ENCODE peak calls at places on chromosome 19, in four cellular contexts. J is NB4, I is tibial artery, E is lung. Q is an unnamed sample.

GRCh38 chr19:4390862-4391693 is 9.3 kb downstream of the SH3GL1 start:
- DNase-seq in I (peak; percentile 65), J (no peak), E (no peak), Q (no peak)

GRCh38 chr19:2123682-2124387 is 27.1 kb downstream of the IZUMO4 start:
- DNase-seq in E (no peak), J (peak; percentile 27), I (no peak), Q (no peak)

GRCh38 chr19:38952395-38953165 is 21.8 kb downstream of the MRPS12 start:
- DNase-seq in E (peak; percentile 41), J (peak; percentile 64), I (no peak), Q (no peak)

GRCh38 chr19:50909240-50910070 is 1.7 kb downstream of the KLK4 start:
- DNase-seq in E (no peak), I (no peak), J (peak; percentile 33), Q (no peak)

GRCh38 chr19:3203754-3204645 is 18.3 kb downstream of the NCLN start:
- DNase-seq in E (no peak), J (no peak), I (no peak), Q (no peak)

GRCh38 chr19:35887197-35887596 is 13.1 kb downstream of the NFKBID start:
- DNase-seq in E (no peak), J (no peak), I (no peak), Q (no peak)

GRCh38 chr19:5718032-5718578 is 1.8 kb downstream of the LONP1 start:
- DNase-seq in I (no peak), J (peak; percentile 20), E (no peak), Q (no peak)

GRCh38 chr19:869245-870177 is 10.0 kb downstream of the CFD start:
- DNase-seq in E (no peak), J (peak; percentile 55), I (peak; percentile 90), Q (no peak)

GRCh38 chr19:34228347-34228746 is 26.0 kb upstream of the GARRE1 start:
- DNase-seq in J (no peak), I (no peak), E (no peak), Q (no peak)

GRCh38 chr19:1815605-1816529 is 3.8 kb upstream of the ATP8B3 start:
- DNase-seq in I (no peak), E (no peak), J (no peak), Q (no peak)

GRCh38 chr19:43526884-43527859 is at the start of gene ETHE1:
- DNase-seq in E (peak; percentile 81), I (peak; percentile 92), J (peak; percentile 84), Q (peak; percentile 91)

GRCh38 chr19:5235458-5236219 is 105.0 kb downstream of the PTPRS start:
- DNase-seq in J (no peak), I (no peak), E (no peak), Q (no peak)

GRCh38 chr19:53536223-53536543 is 1.8 kb upstream of the ZNF331 start:
- DNase-seq in E (no peak), I (no peak), J (no peak), Q (no peak)

GRCh38 chr19:53847555-53847954 is 20.1 kb upstream of the MYADM start:
- DNase-seq in J (no peak), E (no peak), I (no peak), Q (no peak)

GRCh38 chr19:4294389-4294788 is 7.8 kb downstream of the TMIGD2 start:
- DNase-seq in J (no peak), E (no peak), I (no peak), Q (no peak)

GRCh38 chr19:35901854-35902661 is at the start of gene HCST:
- DNase-seq in J (peak; percentile 81), I (no peak), E (no peak), Q (no peak)

GRCh38 chr19:33298146-33298911 is 4.0 kb downstream of the CEBPA start:
- DNase-seq in I (no peak), J (peak; percentile 67), E (no peak), Q (peak; percentile 71)

GRCh38 chr19:23436318-23436717 is 41.0 kb upstream of the ZNF91 start:
- DNase-seq in J (peak; percentile 19), I (no peak), E (no peak), Q (no peak)
- TF ChIP-seq CTCF in J (peak; percentile 40), I (no peak), E (no peak), Q (no peak)

GRCh38 chr19:29966594-29967249 is 24.7 kb downstream of the URI1 start:
- DNase-seq in J (peak; percentile 25), E (no peak), I (no peak), Q (no peak)
- TF ChIP-seq CTCF in J (no peak), E (no peak), I (no peak), Q (no peak)

GRCh38 chr19:17796013-17796837 is 1.3 kb downstream of the B3GNT3 start:
- DNase-seq in E (no peak), I (no peak), J (no peak), Q (no peak)

GRCh38 chr19:17796838-17797168 is 1.9 kb downstream of the B3GNT3 start:
- DNase-seq in J (no peak), I (no peak), E (no peak), Q (no peak)

GRCh38 chr19:17794731-17795494 is at the start of gene B3GNT3:
- DNase-seq in I (no peak), J (no peak), E (peak; percentile 38), Q (no peak)

GRCh38 chr19:17795495-17795856 is 538 bp downstream of the B3GNT3 start:
- DNase-seq in J (no peak), I (no peak), E (no peak), Q (no peak)

GRCh38 chr19:17797397-17798201 is 2.7 kb downstream of the B3GNT3 start:
- DNase-seq in E (no peak), J (no peak), I (no peak), Q (no peak)
- TF ChIP-seq CTCF in E (no peak), J (no peak), I (no peak), Q (no peak)

GRCh38 chr19:16836906-16837362 is 7.7 kb downstream of the SIN3B start:
- DNase-seq in E (no peak), J (no peak), I (no peak), Q (no peak)

GRCh38 chr19:16841391-16841926 is 12.3 kb downstream of the SIN3B start:
- DNase-seq in I (no peak), J (no peak), E (no peak), Q (no peak)

GRCh38 chr19:16831531-16831930 is 2.3 kb downstream of the SIN3B start:
- DNase-seq in E (no peak), J (no peak), I (no peak), Q (no peak)

GRCh38 chr19:16834747-16835146 is 5.5 kb downstream of the SIN3B start:
- DNase-seq in E (no peak), I (no peak), J (no peak), Q (no peak)

DNA sequence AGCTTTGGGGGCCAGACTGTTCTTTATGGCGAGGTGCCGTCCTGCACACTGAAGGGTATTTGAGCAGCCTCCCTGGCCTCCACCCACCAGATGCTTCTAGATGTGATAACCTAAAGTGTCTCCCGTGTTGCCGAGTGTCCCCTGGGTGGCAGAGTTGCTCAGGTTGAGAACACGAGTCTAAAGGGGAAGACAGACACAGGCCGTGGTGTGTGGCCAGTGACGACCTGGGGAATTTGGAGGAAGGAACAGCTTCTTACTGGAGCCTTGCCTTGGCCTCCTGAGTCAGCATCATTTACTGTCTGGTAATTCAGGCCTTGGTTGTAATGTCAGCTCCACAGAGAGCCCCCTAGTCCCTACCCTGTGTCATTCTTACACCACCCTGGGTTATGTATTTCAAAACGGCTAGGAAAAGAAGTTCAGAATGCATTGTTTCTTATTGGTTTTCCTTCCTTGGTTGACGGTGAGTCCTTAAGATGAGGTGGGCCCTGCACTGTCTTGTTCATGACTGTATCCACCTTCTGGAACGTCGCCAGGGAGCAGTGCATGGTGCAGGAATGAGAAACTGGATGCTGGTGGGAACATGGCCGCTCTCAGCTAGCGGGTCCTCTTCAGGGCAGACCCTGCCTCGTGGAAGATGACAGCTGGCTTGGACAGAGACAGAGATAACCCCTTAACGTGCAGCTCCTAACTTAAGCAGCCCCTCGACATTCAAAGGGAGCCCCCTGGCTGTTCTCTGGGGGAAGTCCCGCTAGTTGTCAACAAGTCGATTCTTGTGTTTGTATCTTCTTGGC is 7.1 kb downstream of the SIN3B start:
- DNase-seq in E (no peak), I (no peak), J (peak; percentile 72), Q (no peak)
- TF ChIP-seq CTCF in E (no peak), I (no peak), J (peak; percentile 21), Q (no peak)

GRCh38 chr19:48750771-48751504 is 1.5 kb downstream of the FUT1 start:
- DNase-seq in E (no peak), J (peak; percentile 95), I (no peak), Q (no peak)

GRCh38 chr19:48751835-48752510 is 468 bp downstream of the FUT1 start:
- DNase-seq in I (no peak), J (peak; percentile 87), E (no peak), Q (no peak)

GRCh38 chr19:48750351-48750750 is 2.1 kb downstream of the FUT1 start:
- DNase-seq in I (no peak), E (no peak), J (no peak), Q (no peak)

GRCh38 chr19:48754950-48755645 is at the start of gene FGF21:
- DNase-seq in E (no peak), J (no peak), I (no peak), Q (no peak)

GRCh38 chr19:48752511-48753365 is at the start of gene FUT1:
- DNase-seq in J (peak; percentile 93), I (no peak), E (peak; percentile 83), Q (peak; percentile 79)
- TF ChIP-seq CTCF in J (no peak), I (no peak), E (no peak), Q (no peak)

DNA sequence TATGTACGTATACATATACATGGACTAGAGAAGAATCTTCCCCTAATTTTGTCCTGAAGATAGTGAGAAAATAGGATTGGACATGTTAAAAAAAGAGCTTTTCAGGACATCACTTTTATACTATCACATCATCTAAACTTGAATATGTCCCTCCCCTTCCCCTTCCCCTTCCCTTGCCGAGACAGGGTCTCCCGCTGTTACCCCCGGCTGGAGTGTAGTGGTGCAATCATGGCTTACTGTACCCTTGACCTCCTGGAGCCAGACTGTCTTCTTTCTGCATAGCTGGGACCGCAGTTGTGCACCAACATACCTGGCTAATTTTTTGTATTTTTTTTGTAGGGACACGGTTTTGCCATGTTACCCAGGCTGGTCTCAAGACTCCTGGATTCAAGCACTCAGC is 6.6 kb downstream of the HNRNPM start:
- DNase-seq in J (no peak), I (no peak), E (no peak), Q (no peak)
- TF ChIP-seq CTCF in J (no peak), I (no peak), E (no peak), Q (no peak)

DNA sequence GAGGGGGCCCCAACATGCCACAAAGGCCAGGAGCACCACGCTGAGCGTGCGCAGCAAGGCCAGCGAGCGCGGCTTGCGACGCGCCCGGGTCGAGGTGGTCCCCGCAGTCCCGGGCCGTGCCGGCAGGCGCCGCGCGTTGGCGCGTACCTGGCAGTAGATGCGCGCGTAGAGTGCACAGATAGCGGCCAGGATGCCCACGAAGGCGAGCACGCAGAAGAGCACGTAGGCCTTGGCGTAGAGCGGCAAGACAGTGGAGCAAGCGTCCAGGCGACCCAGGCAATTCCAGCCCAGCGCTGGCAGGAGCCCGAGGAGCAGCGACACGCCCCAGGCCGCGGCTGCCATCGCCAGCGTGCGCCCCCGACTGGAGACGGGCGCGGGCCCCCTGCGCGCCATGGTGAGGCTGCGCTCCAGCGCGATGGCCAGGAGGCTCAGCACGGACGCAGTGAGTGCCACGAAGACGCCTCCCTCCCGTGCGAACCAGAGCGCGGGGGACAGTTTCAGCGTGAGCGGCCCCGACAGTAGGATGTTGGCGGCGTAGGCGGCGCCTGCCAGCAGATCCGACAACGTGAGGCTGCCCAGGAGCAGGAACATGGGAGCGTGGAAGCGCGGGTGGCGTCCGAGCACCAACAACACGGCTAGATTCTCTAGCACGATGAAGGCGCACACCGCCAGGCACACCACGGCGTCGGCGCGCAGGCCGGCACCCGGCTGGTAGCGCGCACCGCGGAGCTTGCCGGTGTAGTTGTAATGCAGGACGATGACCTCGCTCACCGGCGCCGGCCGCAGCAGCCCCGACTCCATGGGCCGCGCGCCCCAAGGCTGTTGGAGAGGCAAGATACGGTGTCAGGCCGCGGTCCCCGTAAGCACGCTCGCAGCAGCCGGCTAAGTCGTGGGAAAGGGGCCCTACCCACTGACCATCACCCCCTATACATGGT is 2.8 kb downstream of the S1PR5 start:
- DNase-seq in I (no peak), J (no peak), E (no peak), Q (no peak)
- TF ChIP-seq CTCF in I (no peak), J (no peak), E (no peak), Q (no peak)